ENCODE peak calls at places on chromosomes 7 and 10, in seven cellular contexts. N is BJ, Y is testis, A is IMR-90, C is lower leg skin, W is HFF-Myc, H is choroid plexus epithelial cell. X is an unnamed sample.

GRCh38 chr10:101588879-101589278 is 758 bp downstream of the DPCD start:
- DNase-seq in N (no peak), Y (no peak), A (peak; percentile 65), C (no peak), W (no peak), H (peak; percentile 77), X (no peak)

GRCh38 chr7:130956417-130957139 is 222.6 kb upstream of the KLF14 start:
- DNase-seq in N (no peak), Y (no peak), A (peak; percentile 70), C (no peak), W (no peak), H (no peak), X (no peak)

GRCh38 chr10:63481815-63482421 is 16.1 kb upstream of the JMJD1C start:
- DNase-seq in N (no peak), Y (no peak), A (peak; percentile 30), C (no peak), W (no peak), H (peak; percentile 28), X (no peak)

GRCh38 chr10:60444494-60445064 is 54.9 kb upstream of the ANK3 start:
- DNase-seq in N (no peak), Y (no peak), A (peak; percentile 63), C (no peak), W (no peak), H (peak; percentile 74), X (no peak)

GRCh38 chr7:104852386-104852785 is 161.6 kb upstream of the KMT2E start:
- DNase-seq in N (no peak), Y (no peak), A (no peak), C (no peak), W (no peak), H (no peak), X (no peak)

GRCh38 chr10:97332586-97333350 is 1.8 kb downstream of the FRAT2 start:
- DNase-seq in N (peak; percentile 41), Y (peak; percentile 80), A (peak; percentile 87), C (peak; percentile 45), W (peak; percentile 61), H (peak; percentile 85), X (no peak)

GRCh38 chr7:43140186-43140585 is 27.7 kb downstream of the HECW1 start:
- DNase-seq in N (no peak), Y (no peak), A (no peak), C (no peak), W (no peak), H (no peak), X (no peak)

GRCh38 chr7:44110724-44111635 is 6.8 kb downstream of the AEBP1 start:
- DNase-seq in N (no peak), Y (no peak), A (no peak), C (no peak), W (no peak), H (no peak), X (no peak)

GRCh38 chr10:31129261-31129660 is 97.6 kb upstream of the ZNF438 start:
- DNase-seq in N (no peak), Y (peak; percentile 71), A (peak; percentile 96), C (no peak), W (peak; percentile 71), H (peak; percentile 94), X (no peak)

GRCh38 chr10:75771606-75772005 is 340.2 kb downstream of the LRMDA start:
- DNase-seq in N (no peak), Y (no peak), A (no peak), C (no peak), W (no peak), H (no peak), X (no peak)

GRCh38 chr10:56920586-56921250 is 559.7 kb upstream of the ZWINT start:
- DNase-seq in N (no peak), Y (no peak), A (no peak), C (no peak), W (no peak), H (no peak), X (no peak)

GRCh38 chr7:46015107-46015868 is 94.2 kb upstream of the IGFBP3 start:
- DNase-seq in N (no peak), Y (peak; percentile 83), A (peak; percentile 26), C (no peak), W (no peak), H (peak; percentile 70), X (no peak)

GRCh38 chr10:1142596-1142995 is 86.4 kb downstream of the WDR37 start:
- DNase-seq in N (no peak), Y (no peak), A (no peak), C (no peak), W (no peak), H (peak; percentile 4), X (no peak)

GRCh38 chr10:78992333-78992732 is 76.4 kb upstream of the ZMIZ1 start:
- DNase-seq in N (no peak), Y (no peak), A (no peak), C (no peak), W (no peak), H (no peak), X (no peak)

GRCh38 chr7:7183061-7183832 is 903 bp downstream of the C1GALT1 start:
- DNase-seq in N (no peak), Y (peak; percentile 54), A (no peak), C (peak; percentile 29), W (no peak), H (peak; percentile 56), X (no peak)

GRCh38 chr7:7178906-7179305 is 3.4 kb upstream of the C1GALT1 start:
- DNase-seq in N (no peak), Y (no peak), A (no peak), C (no peak), W (no peak), H (no peak), X (no peak)

GRCh38 chr7:7182156-7183060 is at the start of gene C1GALT1:
- DNase-seq in N (peak; percentile 90), Y (peak; percentile 98), A (peak; percentile 97), C (peak; percentile 95), W (peak; percentile 94), H (peak; percentile 99), X (peak; percentile 75)

GRCh38 chr7:7181519-7182155 is 707 bp upstream of the C1GALT1 start:
- DNase-seq in N (no peak), Y (peak; percentile 39), A (peak; percentile 28), C (peak; percentile 28), W (no peak), H (peak; percentile 65), X (no peak)

DNA sequence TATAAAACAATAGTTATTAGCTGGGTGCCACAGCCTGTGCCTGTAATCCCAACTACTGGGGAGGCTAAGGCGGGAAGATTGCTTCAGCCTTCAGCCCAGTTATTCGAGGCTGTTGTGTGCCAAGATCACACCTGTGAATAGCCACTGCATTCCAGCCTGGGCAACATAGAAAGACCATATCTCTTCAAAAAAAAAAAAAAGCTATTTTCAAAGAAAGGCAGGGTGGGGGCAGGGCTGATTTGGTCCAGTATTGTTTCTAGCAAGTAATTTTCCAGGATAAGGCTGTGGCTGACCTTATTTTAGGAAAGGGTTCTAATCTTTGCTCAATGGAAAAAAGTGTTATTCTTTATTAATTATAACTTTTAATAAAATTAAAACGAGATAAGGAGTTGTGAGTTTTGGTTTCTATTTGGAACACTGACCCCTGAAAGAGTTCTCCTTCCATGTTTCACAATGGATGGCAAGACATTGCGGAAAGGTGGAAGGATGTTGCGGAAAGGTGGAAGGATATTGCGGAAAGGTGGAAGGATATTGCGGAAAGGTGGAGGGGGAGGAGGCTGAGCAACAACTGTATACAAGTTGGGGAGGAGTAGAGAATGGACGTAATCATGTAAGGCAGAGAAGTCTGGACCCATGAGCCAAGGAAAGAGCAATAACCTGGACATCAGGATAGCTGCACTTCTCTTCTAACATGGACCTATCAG is 1.5 kb upstream of the C1GALT1 start:
- DNase-seq in N (no peak), Y (no peak), A (no peak), C (no peak), W (no peak), H (no peak), X (no peak)
- H3K4me3 ChIP-seq in N (no peak overlapping the region), Y (no peak overlapping the region), A (no peak overlapping the region), C (no peak overlapping the region), W (no peak overlapping the region), H (no peak overlapping the region), X (no peak overlapping the region)

GRCh38 chr10:85902046-85902445 is 464.5 kb downstream of the GRID1 start:
- DNase-seq in N (no peak), Y (no peak), A (no peak), C (no peak), W (no peak), H (no peak), X (no peak)

GRCh38 chr10:85900060-85900459 is 466.5 kb downstream of the GRID1 start:
- DNase-seq in N (no peak), Y (no peak), A (no peak), C (no peak), W (no peak), H (no peak), X (no peak)
- H3K4me3 ChIP-seq in N (no peak overlapping the region), Y (no peak overlapping the region), A (no peak overlapping the region), C (no peak overlapping the region), W (no peak overlapping the region), H (no peak overlapping the region), X (no peak overlapping the region)

DNA sequence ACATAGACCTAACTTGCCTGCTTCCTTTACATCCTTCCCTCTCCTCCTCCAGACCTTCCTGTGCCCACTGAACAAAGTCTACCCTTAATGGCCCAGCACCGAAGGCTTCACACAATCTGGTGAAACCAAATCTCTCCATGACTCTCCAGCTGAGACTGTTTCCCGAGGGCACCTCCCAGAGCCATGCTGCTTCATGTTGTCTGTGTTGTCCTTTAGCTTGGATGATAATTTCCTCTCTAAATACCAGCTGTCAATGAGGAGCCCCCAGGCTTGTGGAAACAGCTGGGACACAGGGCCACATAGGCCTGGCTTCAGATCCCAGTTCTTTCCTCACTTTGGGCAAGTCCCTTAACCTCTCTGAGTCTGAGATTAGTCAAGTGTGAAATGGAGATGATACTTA is 54.3 kb downstream of the DLD start:
- DNase-seq in N (no peak), Y (no peak), A (no peak), C (no peak), W (no peak), H (no peak), X (no peak)
- H3K4me3 ChIP-seq in N (no peak overlapping the region), Y (no peak overlapping the region), A (no peak overlapping the region), C (no peak overlapping the region), W (no peak overlapping the region), H (no peak overlapping the region), X (no peak overlapping the region)

DNA sequence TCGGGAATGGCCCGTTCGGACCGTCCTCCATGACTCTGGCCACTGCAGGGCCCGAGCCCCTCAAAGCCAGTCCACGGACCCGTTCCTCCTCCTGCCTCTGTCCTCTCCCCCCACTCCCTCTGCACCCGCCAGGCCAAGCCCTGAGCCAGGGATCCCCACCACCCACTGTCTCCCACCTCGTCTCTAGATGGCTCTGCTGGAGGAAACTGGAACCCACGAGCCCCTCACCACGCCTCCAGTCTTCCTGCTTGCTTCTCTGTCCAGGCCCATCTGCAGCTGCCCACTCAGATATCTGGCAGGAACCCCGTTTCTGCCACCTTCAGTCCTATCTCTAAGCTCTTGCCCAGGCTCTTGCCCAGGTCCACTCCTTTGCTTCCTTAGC is 24.3 kb downstream of the GRID2IP start:
- DNase-seq in N (no peak), Y (no peak), A (no peak), C (no peak), W (no peak), H (no peak), X (no peak)
- H3K4me3 ChIP-seq in N (peak overlapping the region; percentile 26), Y (peak overlapping the region; percentile 31), A (peak overlapping the region; percentile 24), C (no peak overlapping the region), W (no peak overlapping the region), H (no peak overlapping the region), X (peak overlapping the region; percentile 40)